ENCODE peak calls at places on chromosomes 2 and 18, in eight cellular contexts. L is mammary epithelial cell; R is WTC11; C is cardiac fibroblast; E is GM10248; J is activated CD8-positive, alpha-beta T cell treated with anti-CD3 and anti-CD28 coated beads for 36 hours; N is heart right ventricle; H is GM20000. U is an unnamed sample.

GRCh38 chr2:84493494-84493893 is 22.8 kb upstream of the DNAH6 start:
- DNase-seq in L (no peak), R (no peak), C (peak), E (no peak), J (no peak), N (no peak), H (no peak), U (peak)

GRCh38 chr2:234841321-234842015 is 110.3 kb upstream of the SH3BP4 start:
- DNase-seq in L (no peak), R (no peak), C (no peak), E (no peak), J (no peak), N (no peak), H (no peak), U (peak)

GRCh38 chr2:36462311-36462710 is 106.7 kb downstream of the CRIM1 start:
- DNase-seq in L (no peak), R (no peak), C (no peak), E (no peak), J (no peak), N (no peak), H (no peak), U (no peak)

GRCh38 chr2:28521663-28522062 is 25.8 kb downstream of the PLB1 start:
- DNase-seq in L (no peak), R (no peak), C (no peak), E (no peak), J (no peak), N (no peak), H (no peak), U (no peak)

GRCh38 chr2:20151116-20151571 is 73.8 kb downstream of the SDC1 start:
- DNase-seq in L (no peak), R (no peak), C (no peak), E (no peak), J (no peak), N (no peak), H (peak), U (no peak)

GRCh38 chr2:273338-273737 is 8.6 kb downstream of the ACP1 start:
- DNase-seq in L (no peak), R (no peak), C (no peak), E (no peak), J (no peak), N (no peak), H (no peak), U (no peak)

GRCh38 chr2:18154259-18154658 is 275.8 kb downstream of the KCNS3 start:
- DNase-seq in L (peak), R (no peak), C (no peak), E (no peak), J (no peak), N (no peak), H (no peak), U (peak)

GRCh38 chr2:160156084-160156483 is 44.0 kb downstream of the ITGB6 start:
- DNase-seq in L (no peak), R (no peak), C (peak), E (no peak), J (no peak), N (no peak), H (no peak), U (no peak)

GRCh38 chr2:155846249-155846648 is 486.3 kb downstream of the NR4A2 start:
- DNase-seq in L (peak), R (no peak), C (no peak), E (no peak), J (no peak), N (no peak), H (no peak), U (no peak)

GRCh38 chr2:127140543-127140942 is 33.6 kb upstream of the BIN1 start:
- DNase-seq in L (no peak), R (no peak), C (no peak), E (no peak), J (no peak), N (no peak), H (no peak), U (no peak)

GRCh38 chr18:12711446-12711845 is 8.6 kb downstream of the PSMG2 start:
- DNase-seq in L (no peak), R (no peak), C (no peak), E (no peak), J (no peak), N (no peak), H (no peak), U (no peak)

GRCh38 chr2:48754874-48755273 is 650 bp downstream of the LHCGR start:
- DNase-seq in L (no peak), R (no peak), C (no peak), E (no peak), J (no peak), N (no peak), H (no peak), U (peak)

GRCh38 chr18:25935356-25935755 is 155.1 kb downstream of the SS18 start:
- DNase-seq in L (peak), R (no peak), C (no peak), E (no peak), J (no peak), N (no peak), H (no peak), U (no peak)

GRCh38 chr2:27809761-27810241 is 38.3 kb downstream of the MRPL33 start:
- DNase-seq in L (peak), R (no peak), C (peak), E (no peak), J (no peak), N (no peak), H (no peak), U (peak)

GRCh38 chr2:160373263-160374019 is 120.2 kb downstream of the RBMS1 start:
- DNase-seq in L (no peak), R (no peak), C (no peak), E (no peak), J (no peak), N (no peak), H (no peak), U (no peak)

GRCh38 chr2:123652320-123652719 is 372.8 kb upstream of the CNTNAP5 start:
- DNase-seq in L (no peak), R (no peak), C (no peak), E (no peak), J (no peak), N (no peak), H (no peak), U (no peak)

GRCh38 chr18:67589325-67589724 is 72.8 kb upstream of the DSEL start:
- DNase-seq in L (no peak), R (no peak), C (peak), E (no peak), J (no peak), N (no peak), H (no peak), U (no peak)

GRCh38 chr2:28247326-28247725 is 145.3 kb upstream of the FOSL2 start:
- DNase-seq in L (no peak), R (no peak), C (peak), E (no peak), J (no peak), N (no peak), H (no peak), U (no peak)

GRCh38 chr2:208147008-208147407 is 1.1 kb upstream of the CRYGB start:
- DNase-seq in L (no peak), R (no peak), C (no peak), E (no peak), J (no peak), N (no peak), H (no peak), U (no peak)

GRCh38 chr2:218582085-218582484 is 13.4 kb downstream of the CNOT9 start:
- DNase-seq in L (peak), R (no peak), C (peak), E (peak), J (peak), N (no peak), H (peak), U (peak)

GRCh38 chr2:20559277-20559676 is 91.6 kb downstream of the HS1BP3 start:
- DNase-seq in L (no peak), R (no peak), C (no peak), E (no peak), J (no peak), N (no peak), H (no peak), U (no peak)

GRCh38 chr18:58201728-58202405 is 157.8 kb downstream of the NEDD4L start:
- DNase-seq in L (no peak), R (no peak), C (no peak), E (no peak), J (no peak), N (no peak), H (no peak), U (no peak)

GRCh38 chr2:23905155-23905554 is 21.8 kb downstream of the ATAD2B start:
- DNase-seq in L (peak), R (no peak), C (peak), E (no peak), J (no peak), N (no peak), H (no peak), U (peak)

GRCh38 chr2:98479959-98480524 is 35.4 kb downstream of the INPP4A start:
- DNase-seq in L (peak), R (no peak), C (peak), E (no peak), J (peak), N (peak), H (no peak), U (peak)

GRCh38 chr2:219714681-219715080 is 87.3 kb downstream of the SLC4A3 start:
- DNase-seq in L (no peak), R (no peak), C (no peak), E (no peak), J (no peak), N (no peak), H (no peak), U (no peak)

GRCh38 chr18:24055878-24056277 is 41.3 kb downstream of the TTC39C start:
- DNase-seq in L (no peak), R (no peak), C (no peak), E (no peak), J (peak), N (no peak), H (no peak), U (no peak)

GRCh38 chr2:134362152-134362653 is 108.3 kb downstream of the MGAT5 start:
- DNase-seq in L (no peak), R (no peak), C (no peak), E (no peak), J (no peak), N (no peak), H (no peak), U (no peak)

GRCh38 chr2:170157025-170157684 is 20.8 kb upstream of the MYO3B start:
- DNase-seq in L (no peak), R (no peak), C (peak), E (no peak), J (no peak), N (no peak), H (peak), U (peak)

GRCh38 chr2:43142921-43143438 is 83.4 kb downstream of the ZFP36L2 start:
- DNase-seq in L (no peak), R (no peak), C (peak), E (no peak), J (peak), N (no peak), H (no peak), U (no peak)

GRCh38 chr2:238302751-238303150 is 14.3 kb upstream of the PER2 start:
- DNase-seq in L (no peak), R (peak), C (no peak), E (no peak), J (no peak), N (no peak), H (no peak), U (no peak)

GRCh38 chr2:238304116-238304515 is 15.7 kb upstream of the PER2 start:
- DNase-seq in L (no peak), R (no peak), C (no peak), E (no peak), J (no peak), N (no peak), H (no peak), U (no peak)

GRCh38 chr2:238305965-238306679 is 14.2 kb upstream of the TRAF3IP1 start:
- DNase-seq in L (no peak), R (no peak), C (no peak), E (no peak), J (no peak), N (no peak), H (no peak), U (no peak)

GRCh38 chr2:238306680-238306998 is 13.7 kb upstream of the TRAF3IP1 start:
- DNase-seq in L (no peak), R (no peak), C (no peak), E (no peak), J (no peak), N (no peak), H (no peak), U (no peak)

DNA sequence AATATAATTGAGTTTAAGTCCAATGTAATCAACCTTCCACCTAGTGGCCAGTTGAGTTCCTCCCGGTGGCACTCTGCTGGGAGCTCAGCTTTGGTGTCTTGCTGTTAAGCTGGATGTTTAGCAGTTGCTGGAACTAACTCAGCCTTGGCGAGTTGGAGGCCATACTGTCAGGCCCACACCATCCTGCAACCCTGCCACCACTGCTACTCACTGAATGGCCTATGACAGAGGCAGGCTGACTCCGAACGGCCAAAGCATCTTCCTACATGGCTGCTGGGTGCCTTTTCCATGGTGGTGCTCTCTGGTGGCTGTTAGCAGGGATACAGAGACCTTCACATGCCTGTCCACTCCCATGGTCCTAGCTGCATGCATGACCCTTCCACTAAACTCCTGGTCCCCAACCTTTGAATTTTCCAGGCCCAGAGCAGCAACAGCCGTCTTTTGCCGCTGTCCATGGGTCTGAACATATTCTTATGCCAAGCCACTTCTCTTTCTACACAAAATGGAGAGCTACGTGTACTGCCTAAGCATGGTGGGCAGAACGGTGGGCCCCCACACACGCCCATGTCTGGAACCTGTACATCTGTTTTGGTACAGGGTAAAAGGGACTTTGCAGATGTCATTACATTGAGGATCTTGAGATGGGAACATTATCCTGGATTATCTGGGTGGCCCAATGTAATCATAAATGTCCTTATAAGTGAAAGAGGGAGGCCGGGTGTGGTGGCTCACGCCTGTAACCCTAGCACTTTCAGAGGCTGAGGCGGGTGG is 15.0 kb upstream of the TRAF3IP1 start:
- DNase-seq in L (no peak), R (no peak), C (no peak), E (no peak), J (no peak), N (no peak), H (no peak), U (no peak)
- TF ChIP-seq CTCF in L (peak), R (no peak), C (peak), E (peak), J (no peak), N (no peak), H (no peak), U (peak)

DNA sequence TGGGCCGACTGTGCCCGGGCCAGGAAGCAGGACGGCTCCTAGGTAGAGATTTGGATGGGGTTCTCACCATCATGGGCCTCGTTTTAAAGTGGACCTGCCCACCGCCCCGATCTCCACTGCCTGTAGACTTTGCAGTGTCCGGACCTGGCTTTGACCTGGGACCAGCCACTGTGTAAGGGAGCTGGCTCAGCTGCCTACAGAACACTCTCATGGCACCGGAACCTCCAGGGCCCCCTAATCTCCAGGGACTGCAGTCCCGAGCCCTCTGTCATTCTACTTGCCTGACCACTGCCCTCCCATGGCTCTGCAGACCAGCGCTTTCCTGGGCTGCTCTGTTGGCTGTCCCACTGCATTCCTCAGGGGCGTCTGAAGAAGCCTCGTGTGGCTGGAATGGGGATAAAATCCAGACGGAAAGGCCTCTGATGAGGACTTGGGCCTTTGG is 120.8 kb downstream of the GLI2 start:
- DNase-seq in L (no peak), R (peak), C (no peak), E (no peak), J (no peak), N (no peak), H (no peak), U (peak)
- TF ChIP-seq CTCF in L (no peak), R (no peak), C (no peak), E (no peak), J (no peak), N (no peak), H (no peak), U (peak)

DNA sequence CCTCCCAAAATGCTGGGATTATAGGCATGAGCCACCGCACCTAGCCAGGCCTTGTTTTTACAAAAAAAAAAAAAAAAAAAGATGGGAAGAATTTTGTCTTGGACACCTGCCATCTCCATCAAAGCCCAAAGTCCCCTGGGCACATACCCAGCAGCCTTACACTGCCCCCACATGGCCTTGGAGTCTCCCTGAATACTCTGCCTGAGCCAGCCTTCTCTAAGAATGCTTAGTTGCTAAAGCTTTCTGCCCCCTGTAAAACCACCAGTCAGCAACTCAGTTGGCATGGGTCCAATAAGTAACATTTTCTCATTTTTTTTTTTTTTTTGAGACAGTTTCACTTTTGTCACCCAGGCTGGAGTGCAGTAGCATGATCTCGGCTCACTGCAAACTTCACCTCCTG is 40.6 kb downstream of the SPC25 start:
- DNase-seq in L (no peak), R (peak), C (peak), E (no peak), J (peak), N (peak), H (no peak), U (peak)
- TF ChIP-seq CTCF in L (peak), R (no peak), C (peak), E (no peak), J (no peak), N (no peak), H (no peak), U (peak)

DNA sequence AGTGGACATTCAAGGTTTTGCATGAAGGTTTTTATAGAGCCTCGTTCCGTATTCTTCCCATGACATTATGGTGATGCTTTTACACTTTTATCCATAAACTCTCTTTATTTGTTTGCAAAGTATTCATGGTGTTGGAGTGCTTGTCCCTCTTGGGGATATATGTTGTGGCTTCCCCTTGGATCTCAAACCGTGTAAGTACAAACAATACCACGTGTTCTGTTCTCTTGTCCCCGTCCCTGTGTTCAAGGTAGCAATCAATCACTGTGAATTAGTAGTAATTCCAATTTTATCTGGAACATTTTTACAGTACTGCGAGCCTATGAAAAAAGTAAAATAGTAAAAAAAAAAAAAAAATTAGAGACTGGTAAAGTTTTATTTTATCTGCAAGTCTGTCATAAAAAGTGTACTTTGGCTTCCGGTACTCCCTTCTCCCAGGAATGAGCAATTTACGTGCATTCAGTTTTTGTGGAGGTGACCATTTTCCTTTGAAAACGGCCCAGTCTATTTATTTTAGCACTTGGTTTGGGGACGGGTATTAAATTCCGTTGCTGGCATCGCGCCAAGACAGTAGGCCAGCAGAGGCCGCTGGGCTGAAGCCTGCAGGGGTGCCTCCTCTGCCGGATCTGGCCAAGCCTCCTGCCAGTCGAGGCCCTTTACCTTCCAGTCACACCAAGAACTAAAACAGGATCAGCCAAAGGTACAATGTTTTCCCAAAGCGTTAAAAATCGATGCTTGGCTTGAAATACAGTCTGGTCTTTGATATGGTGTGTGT is 175.7 kb downstream of the SOCS6 start:
- DNase-seq in L (peak), R (peak), C (peak), E (peak), J (peak), N (peak), H (peak), U (peak)
- TF ChIP-seq CTCF in L (no peak), R (no peak), C (peak), E (peak), J (no peak), N (no peak), H (no peak), U (peak)

DNA sequence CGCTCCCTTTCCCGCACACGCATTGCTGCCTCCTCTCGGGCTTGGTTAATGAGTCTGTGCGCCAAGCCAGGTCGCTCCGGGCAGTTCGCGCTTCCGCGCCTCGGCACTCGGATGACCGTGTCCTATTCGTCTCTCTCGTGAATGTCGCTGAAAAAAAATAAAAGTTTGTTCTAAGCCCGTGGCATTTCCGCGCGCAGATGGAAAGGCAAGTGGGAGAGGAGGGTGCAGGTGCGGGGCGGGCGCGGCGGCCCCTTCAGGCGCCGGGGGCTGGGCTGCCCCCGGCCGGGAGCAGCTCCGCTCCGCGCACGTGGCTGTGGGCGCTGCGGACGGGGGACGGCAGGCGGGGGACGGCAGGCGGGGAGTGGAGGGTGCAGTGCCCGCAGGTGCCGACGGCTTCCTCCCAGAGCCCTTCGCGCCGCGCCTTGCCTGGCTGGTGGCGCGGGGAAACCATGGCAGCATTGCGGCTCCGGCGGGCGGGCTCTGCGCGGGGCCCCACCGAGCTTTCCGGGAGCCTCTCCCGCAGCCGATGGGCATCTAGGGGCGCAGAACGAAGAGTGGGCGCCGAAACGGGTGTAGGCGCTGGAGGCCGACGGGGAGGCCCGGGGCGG is 159.6 kb upstream of the SIX2 start:
- DNase-seq in L (no peak), R (peak), C (peak), E (peak), J (peak), N (no peak), H (peak), U (no peak)
- TF ChIP-seq CTCF in L (no peak), R (no peak), C (peak), E (no peak), J (no peak), N (no peak), H (no peak), U (no peak)

U was measured in AG10803.